ENCODE peak calls at places on chromosomes 7 and 10, in five cellular contexts. D is cardiac muscle cell, I is RWPE1, Q is ELF-1, S is thoracic aorta. E is an unnamed sample.

GRCh38 chr7:99392659-99393362 is 15.6 kb downstream of the PDAP1 start:
- DNase-seq in D (peak), I (peak), S (no peak), Q (peak), E (peak)

GRCh38 chr10:88672041-88672440 is 7.8 kb downstream of the LIPF start:
- DNase-seq in D (no peak), Q (no peak), I (no peak), S (no peak), E (no peak)

GRCh38 chr7:84524714-84525694 is 330.4 kb upstream of the SEMA3A start:
- DNase-seq in S (no peak), Q (no peak), D (peak), I (no peak), E (no peak)

GRCh38 chr7:8389898-8390642 is 43.3 kb upstream of the NXPH1 start:
- DNase-seq in I (peak), S (no peak), Q (peak), D (no peak), E (no peak)

GRCh38 chr7:55557666-55558188 is 14.6 kb downstream of the VOPP1 start:
- DNase-seq in Q (peak), I (no peak), S (no peak), D (no peak), E (no peak)

GRCh38 chr7:118713039-118713438 is 488.5 kb downstream of the ANKRD7 start:
- DNase-seq in S (no peak), I (no peak), Q (no peak), D (no peak), E (no peak)

GRCh38 chr10:80272793-80273522 is 16.5 kb downstream of the MAT1A start:
- DNase-seq in Q (no peak), I (no peak), D (no peak), S (no peak), E (peak)

GRCh38 chr10:5573968-5574641 is 49.3 kb downstream of the CALML3 start:
- DNase-seq in I (no peak), D (no peak), S (no peak), Q (no peak), E (no peak)

GRCh38 chr10:42958142-42958868 is 118.6 kb upstream of the RET start:
- DNase-seq in Q (peak), D (no peak), I (no peak), S (no peak), E (peak)

GRCh38 chr10:21238717-21239116 is 286.8 kb downstream of the SKIDA1 start:
- DNase-seq in D (no peak), S (no peak), Q (no peak), I (no peak), E (no peak)

GRCh38 chr7:20374391-20374790 is 43.7 kb downstream of the ITGB8 start:
- DNase-seq in Q (no peak), S (no peak), D (no peak), I (no peak), E (no peak)

GRCh38 chr7:30750574-30751256 is 1.2 kb upstream of the INMT start:
- DNase-seq in Q (peak), I (no peak), S (no peak), D (peak), E (no peak)

GRCh38 chr7:24884401-24884800 is 95.6 kb downstream of the OSBPL3 start:
- DNase-seq in D (no peak), S (no peak), I (no peak), Q (peak), E (no peak)

GRCh38 chr7:211715-212058 is 19.3 kb downstream of the FAM20C start:
- DNase-seq in I (no peak), Q (no peak), D (no peak), S (no peak), E (no peak)

GRCh38 chr7:27351137-27351536 is 108.5 kb downstream of the EVX1 start:
- DNase-seq in I (no peak), S (no peak), Q (no peak), D (no peak), E (no peak)

GRCh38 chr7:88759216-88759955 is at the start of gene ZNF804B:
- DNase-seq in S (no peak), I (no peak), Q (peak), D (no peak), E (peak)

GRCh38 chr7:43872401-43873165 is 3.3 kb upstream of the MRPS24 start:
- DNase-seq in D (peak), Q (no peak), S (peak), I (peak), E (peak)

GRCh38 chr10:58704226-58705200 is 191.8 kb downstream of the BICC1 start:
- DNase-seq in Q (no peak), I (no peak), S (no peak), D (peak), E (no peak)

E was measured in lower leg skin.